ENCODE peak calls at places on chromosomes 13 and 19, in five cellular contexts. V, T, E, L and G are unnamed samples.
A peak's percentile ranks its signal among the peaks of the same experiment; 100 is the strongest.

GRCh38 chr19:48391100-48392005 is at the start of gene KDELR1:
- DNase-seq in L (peak; percentile 78), T (peak; percentile 29), E (peak; percentile 86), V (peak; percentile 56), G (peak; percentile 43)

GRCh38 chr19:13505761-13506549 is at the start of gene CACNA1A:
- DNase-seq in L (peak; percentile 44), E (no peak), T (no peak), V (no peak), G (no peak)

GRCh38 chr13:47564041-47564440 is 437.0 kb downstream of the SUCLA2 start:
- DNase-seq in L (no peak), V (no peak), T (no peak), E (no peak), G (no peak)

GRCh38 chr13:25001807-25002206 is 94.1 kb upstream of the PABPC3 start:
- DNase-seq in E (no peak), V (no peak), L (no peak), T (no peak), G (no peak)

GRCh38 chr19:48290923-48291700 is 21.2 kb downstream of the ZNF114 start:
- DNase-seq in V (peak; percentile 66), L (peak; percentile 89), E (peak; percentile 85), T (peak; percentile 64), G (peak; percentile 71)

GRCh38 chr13:47298506-47298905 is 401.7 kb upstream of the HTR2A start:
- DNase-seq in L (no peak), E (no peak), V (no peak), T (no peak), G (no peak)

GRCh38 chr19:49761625-49762311 is 1.3 kb downstream of the TSKS start:
- DNase-seq in V (no peak), L (peak; percentile 81), T (no peak), E (no peak), G (no peak)

GRCh38 chr19:48806518-48806817 is 4.4 kb downstream of the BCAT2 start:
- DNase-seq in E (no peak), T (no peak), V (no peak), L (no peak), G (no peak)

GRCh38 chr13:59521549-59521948 is 642.2 kb downstream of the DIAPH3 start:
- DNase-seq in T (no peak), E (no peak), V (no peak), L (no peak), G (no peak)

GRCh38 chr13:64928704-64929499 is 2301.2 kb downstream of the PCDH9 start:
- DNase-seq in V (no peak), L (peak; percentile 76), E (no peak), T (peak; percentile 88), G (no peak)

GRCh38 chr19:8397291-8397690 is 7.1 kb downstream of the RAB11B start:
- DNase-seq in L (no peak), T (no peak), V (no peak), E (no peak), G (no peak)

GRCh38 chr19:42189133-42189532 is 28.3 kb downstream of the DEDD2 start:
- DNase-seq in E (no peak), T (no peak), L (no peak), V (no peak), G (no peak)

DNA sequence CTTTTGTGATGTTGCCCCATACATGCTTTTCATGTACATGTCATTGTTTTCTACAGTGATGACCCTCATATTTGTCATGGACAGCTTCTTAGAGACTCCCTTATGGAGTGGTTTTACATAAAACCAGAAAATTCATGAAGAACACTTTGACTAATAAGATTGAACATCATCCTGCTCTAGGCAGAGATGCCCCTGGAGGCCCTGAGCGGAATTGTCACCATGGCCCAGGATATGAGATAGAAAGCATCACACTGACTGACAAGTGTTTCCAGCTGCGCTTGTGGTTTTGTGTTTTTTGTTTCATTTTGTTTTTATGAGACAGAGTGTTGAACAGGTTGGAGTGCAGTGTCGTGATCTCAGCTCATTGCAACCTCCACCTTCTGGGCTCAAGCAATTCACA is 22.2 kb downstream of the ZNF701 start:
- DNase-seq in E (no peak), T (no peak), L (no peak), V (no peak), G (no peak)
- TF ChIP-seq CTCF in E (no peak), T (no peak), L (no peak), V (no peak), G (no peak)

DNA sequence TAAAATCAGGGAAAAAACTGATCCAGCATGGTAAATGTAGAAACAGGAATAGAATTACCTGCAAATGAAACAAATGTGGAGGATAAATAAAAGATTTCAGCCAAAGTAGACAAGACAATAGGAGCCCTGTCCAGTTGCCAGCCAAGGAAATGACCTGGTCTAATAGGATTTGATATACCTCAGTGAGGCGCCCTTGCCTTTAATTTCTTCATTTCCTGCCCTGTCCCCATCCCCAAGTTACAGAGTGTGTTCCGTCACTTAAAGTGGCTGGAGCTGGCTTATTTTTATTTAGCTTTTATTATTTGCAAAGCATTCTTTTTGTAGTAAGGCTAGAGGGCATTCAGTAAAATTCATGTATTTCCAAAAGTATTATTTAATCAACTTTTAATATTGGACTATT is 1022.0 kb downstream of the EFNB2 start:
- DNase-seq in E (no peak), T (no peak), L (no peak), V (no peak), G (no peak)
- TF ChIP-seq CTCF in E (no peak), T (no peak), L (no peak), V (no peak), G (no peak)

GRCh38 chr19:5864725-5865486 is 5.4 kb downstream of the FUT5 start:
- DNase-seq in V (no peak), T (no peak), L (no peak), E (no peak), G (no peak)
- TF ChIP-seq CTCF in V (peak; percentile 35), T (peak; percentile 62), L (peak; percentile 9), E (peak; percentile 10), G (no peak)

DNA sequence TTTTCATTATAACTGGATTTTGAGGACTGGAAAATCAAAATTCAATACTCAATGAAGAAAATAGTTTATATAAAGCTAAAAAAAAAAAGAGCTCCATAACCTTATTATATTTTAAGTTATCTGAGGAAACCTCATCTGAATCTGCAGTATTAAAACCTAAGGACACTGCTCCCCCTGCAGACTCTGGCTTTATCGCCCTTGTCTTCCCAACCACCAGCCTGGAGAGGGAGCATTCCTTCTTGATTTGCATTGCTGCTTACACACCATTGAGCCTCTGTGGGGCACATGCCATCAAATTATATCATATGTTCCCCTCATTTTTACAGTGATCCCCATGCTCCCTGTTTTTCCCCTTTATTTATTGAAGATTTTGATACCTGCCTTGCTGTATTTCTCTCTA is 871.4 kb upstream of the GPC6 start:
- DNase-seq in E (no peak), L (peak; percentile 84), T (no peak), V (no peak), G (no peak)
- TF ChIP-seq CTCF in E (no peak), L (peak; percentile 77), T (no peak), V (no peak), G (no peak)

GRCh38 chr13:66689628-66690027 is 540.5 kb downstream of the PCDH9 start:
- DNase-seq in L (peak; percentile 60), E (no peak), V (no peak), T (peak; percentile 12), G (no peak)
- TF ChIP-seq CTCF in L (peak; percentile 51), E (no peak), V (no peak), T (no peak), G (no peak)

GRCh38 chr13:90950134-90950533 is 397.4 kb upstream of the MIR17HG start:
- DNase-seq in L (no peak), T (no peak), E (no peak), V (no peak), G (no peak)

GRCh38 chr13:90956036-90956435 is 391.5 kb upstream of the MIR17HG start:
- DNase-seq in E (no peak), V (no peak), T (no peak), L (peak; percentile 1), G (no peak)

GRCh38 chr13:90951663-90952062 is 395.8 kb upstream of the MIR17HG start:
- DNase-seq in V (no peak), T (no peak), E (no peak), L (no peak), G (no peak)

GRCh38 chr13:90954605-90955004 is 392.9 kb upstream of the MIR17HG start:
- DNase-seq in V (no peak), T (no peak), E (no peak), L (no peak), G (no peak)
- TF ChIP-seq CTCF in V (no peak), T (no peak), E (no peak), L (no peak), G (no peak)

GRCh38 chr13:77919351-77920294 is 992 bp upstream of the EDNRB start:
- DNase-seq in V (no peak), E (no peak), L (peak; percentile 61), T (no peak), G (no peak)
- TF ChIP-seq CTCF in V (no peak), E (no peak), L (no peak), T (no peak), G (no peak)

GRCh38 chr13:113935081-113935511 is 38.8 kb downstream of the C13orf46 start:
- DNase-seq in L (peak; percentile 33), T (no peak), V (no peak), E (peak; percentile 76), G (no peak)
- TF ChIP-seq CTCF in L (no peak), T (no peak), V (no peak), E (peak; percentile 5), G (no peak)